ENCODE peak calls at places on chromosomes 2 and 18, in five cellular contexts. F is central memory CD4-positive, alpha-beta T cell; Y is activated gamma-delta T cell; K is M059J; T is stimulated activated CD4-positive, alpha-beta T cell treated with anti-CD3 and anti-CD28 coated beads, Interleukin-12 subunit alpha, Interleukin-12 subunit beta, amount 100 ng/mL, for 4 hours. O is an unnamed sample.

GRCh38 chr2:71932027-71932779 is 215.5 kb downstream of the CYP26B1 start:
- DNase-seq in F (no peak), Y (no peak), K (no peak), T (no peak), O (no peak)

GRCh38 chr2:5932556-5933469 is 240.6 kb downstream of the SOX11 start:
- DNase-seq in F (no peak), Y (peak; percentile 10), K (no peak), T (no peak), O (no peak)

GRCh38 chr2:138293045-138293444 is 208.5 kb upstream of the SPOPL start:
- DNase-seq in F (no peak), Y (no peak), K (no peak), T (no peak), O (no peak)

GRCh38 chr2:210399440-210400041 is 77.0 kb downstream of the LANCL1 start:
- DNase-seq in F (no peak), Y (no peak), K (peak; percentile 1), T (no peak), O (no peak)

GRCh38 chr2:134621939-134622705 is 96.7 kb downstream of the TMEM163 start:
- DNase-seq in F (no peak), Y (no peak), K (peak; percentile 52), T (no peak), O (no peak)

GRCh38 chr2:46954951-46955571 is 39.5 kb upstream of the MCFD2 start:
- DNase-seq in F (no peak), Y (no peak), K (peak; percentile 97), T (no peak), O (no peak)

GRCh38 chr2:66432801-66433694 is 1.9 kb upstream of the MEIS1 start:
- DNase-seq in F (no peak), Y (no peak), K (peak; percentile 91), T (no peak), O (no peak)

GRCh38 chr2:61283443-61284160 is 121.6 kb downstream of the C2orf74 start:
- DNase-seq in F (no peak), Y (no peak), K (no peak), T (no peak), O (no peak)

GRCh38 chr2:31384771-31385276 is 29.7 kb downstream of the XDH start:
- DNase-seq in F (no peak), Y (no peak), K (peak; percentile 89), T (no peak), O (no peak)

GRCh38 chr2:160928854-160929301 is 231.3 kb upstream of the TANK start:
- DNase-seq in F (no peak), Y (no peak), K (peak; percentile 68), T (no peak), O (no peak)

GRCh38 chr2:8694737-8695136 is 12.9 kb downstream of the ID2 start:
- DNase-seq in F (no peak), Y (no peak), K (peak; percentile 18), T (no peak), O (no peak)

GRCh38 chr2:28547906-28548600 is 52.2 kb downstream of the PLB1 start:
- DNase-seq in F (no peak), Y (no peak), K (no peak), T (no peak), O (no peak)

GRCh38 chr18:42174909-42175308 is 219.9 kb downstream of the PIK3C3 start:
- DNase-seq in F (no peak), Y (no peak), K (peak; percentile 41), T (no peak), O (no peak)

GRCh38 chr2:23497536-23497935 is 112.6 kb downstream of the KLHL29 start:
- DNase-seq in F (no peak), Y (no peak), K (no peak), T (no peak), O (no peak)

GRCh38 chr2:85712261-85712660 is 18.1 kb downstream of the GNLY start:
- DNase-seq in F (no peak), Y (no peak), K (no peak), T (no peak), O (no peak)

GRCh38 chr2:217478831-217479435 is 523.9 kb downstream of the TNS1 start:
- DNase-seq in F (no peak), Y (no peak), K (no peak), T (no peak), O (no peak)